ENCODE peak calls at places on chromosomes 2 and 18, in six cellular contexts. K is right cardiac atrium; L is left ventricle myocardium inferior; A is tibial artery; Z is Peyer's patch; S is CD8-positive, alpha-beta memory T cell. D is an unnamed sample.

GRCh38 chr2:222319576-222320440 is 21.0 kb upstream of the PAX3 start:
- DNase-seq in K (no peak), L (no peak), A (no peak), Z (peak; percentile 55), S (no peak), D (peak; percentile 35)

GRCh38 chr2:186594001-186594722 is 4.3 kb downstream of the ITGAV start:
- DNase-seq in K (no peak), L (no peak), A (no peak), Z (no peak), S (no peak), D (no peak)

GRCh38 chr18:8603663-8604520 is 5.3 kb upstream of the RAB12 start:
- DNase-seq in K (no peak), L (no peak), A (no peak), Z (no peak), S (no peak), D (no peak)

GRCh38 chr18:80106482-80107051 is 2.5 kb upstream of the ADNP2 start:
- DNase-seq in K (no peak), L (no peak), A (no peak), Z (no peak), S (no peak), D (no peak)

GRCh38 chr2:240391111-240392051 is 44.1 kb upstream of the GPC1 start:
- DNase-seq in K (peak; percentile 6), L (no peak), A (peak; percentile 58), Z (no peak), S (no peak), D (no peak)

GRCh38 chr2:34096552-34097171 is 497.6 kb upstream of the FAM98A start:
- DNase-seq in K (peak; percentile 15), L (no peak), A (no peak), Z (peak; percentile 59), S (peak; percentile 8), D (no peak)

GRCh38 chr2:151886235-151886634 is 58.0 kb upstream of the ARL5A start:
- DNase-seq in K (no peak), L (no peak), A (no peak), Z (no peak), S (no peak), D (no peak)

GRCh38 chr2:30979822-30980245 is 158.4 kb downstream of the GALNT14 start:
- DNase-seq in K (peak; percentile 28), L (peak; percentile 20), A (peak; percentile 89), Z (no peak), S (no peak), D (peak; percentile 29)

GRCh38 chr2:218831378-218831990 is at the start of gene PRKAG3:
- DNase-seq in K (peak; percentile 75), L (peak; percentile 46), A (peak; percentile 80), Z (peak; percentile 33), S (no peak), D (peak; percentile 31)

GRCh38 chr2:36597532-36598377 is at the start of gene FEZ2:
- DNase-seq in K (peak; percentile 80), L (peak; percentile 78), A (peak; percentile 82), Z (peak; percentile 83), S (peak; percentile 53), D (peak; percentile 78)

GRCh38 chr2:234377761-234378341 is 119.0 kb downstream of the ARL4C start:
- DNase-seq in K (no peak), L (no peak), A (no peak), Z (no peak), S (no peak), D (no peak)

GRCh38 chr2:236335696-236336574 is 71.7 kb upstream of the ASB18 start:
- DNase-seq in K (no peak), L (no peak), A (no peak), Z (no peak), S (no peak), D (no peak)
- H3K4me1 ChIP-seq in K (no peaks in the 10 kb centered on the region), L (peaks cover 45% of the 10 kb centered on the region), A (no peaks in the 10 kb centered on the region), Z (no peaks in the 10 kb centered on the region), S (no peaks in the 10 kb centered on the region), D (peaks cover 39% of the 10 kb centered on the region)

GRCh38 chr2:120679526-120679925 is 56.1 kb upstream of the GLI2 start:
- DNase-seq in K (no peak), L (no peak), A (no peak), Z (no peak), S (no peak), D (no peak)

GRCh38 chr2:120678926-120679325 is 56.7 kb upstream of the GLI2 start:
- DNase-seq in K (no peak), L (no peak), A (peak; percentile 61), Z (no peak), S (no peak), D (no peak)

GRCh38 chr2:120681181-120681580 is 54.5 kb upstream of the GLI2 start:
- DNase-seq in K (no peak), L (no peak), A (peak; percentile 57), Z (no peak), S (no peak), D (no peak)

GRCh38 chr2:120681696-120682288 is 53.9 kb upstream of the GLI2 start:
- DNase-seq in K (no peak), L (no peak), A (no peak), Z (peak; percentile 17), S (no peak), D (no peak)

DNA sequence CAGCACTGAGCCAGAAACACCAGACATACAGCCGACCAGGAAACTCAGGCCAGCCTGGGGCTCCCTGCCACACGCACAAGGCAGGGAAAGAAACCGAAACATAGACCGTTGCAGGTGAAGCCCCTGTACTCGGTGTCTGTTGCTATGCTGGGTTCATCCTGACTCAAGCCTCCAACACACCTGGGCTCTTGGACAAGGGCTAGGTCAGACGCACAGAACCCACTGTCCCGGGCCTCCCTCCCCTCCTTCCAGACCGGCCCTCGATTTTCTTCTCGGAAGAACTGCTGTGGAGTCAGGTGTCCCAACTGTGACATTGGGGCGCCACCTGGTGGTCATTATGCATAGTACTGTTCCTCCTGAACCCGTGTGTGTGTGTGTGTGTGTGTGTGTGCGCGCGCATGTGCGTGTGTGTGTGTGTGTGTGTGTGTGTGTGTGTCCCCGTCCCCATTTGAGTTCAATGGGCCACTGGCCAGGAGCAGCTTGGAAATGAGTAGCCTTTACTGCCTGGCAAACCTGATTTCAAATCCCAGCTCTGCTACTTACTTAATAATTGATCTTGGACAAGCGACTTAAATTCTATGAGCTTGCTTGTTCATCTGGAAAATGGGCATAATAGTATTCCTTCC is 55.4 kb upstream of the GLI2 start:
- DNase-seq in K (peak; percentile 83), L (peak; percentile 77), A (peak; percentile 84), Z (peak; percentile 88), S (peak; percentile 57), D (peak; percentile 69)
- H3K27ac ChIP-seq in K (no peak overlapping the region), L (no peak overlapping the region), A (no peak overlapping the region), Z (no peak overlapping the region), S (no peak overlapping the region), D (no peak overlapping the region)

GRCh38 chr2:75515584-75516368 is 45.0 kb downstream of the EVA1A start:
- DNase-seq in K (no peak), L (no peak), A (no peak), Z (no peak), S (no peak), D (no peak)

GRCh38 chr2:75513616-75514170 is 47.0 kb downstream of the EVA1A start:
- DNase-seq in K (no peak), L (no peak), A (no peak), Z (no peak), S (no peak), D (no peak)

GRCh38 chr2:75518638-75519465 is 41.9 kb downstream of the EVA1A start:
- DNase-seq in K (no peak), L (no peak), A (no peak), Z (no peak), S (no peak), D (no peak)

GRCh38 chr2:75517562-75518230 is 43.0 kb downstream of the EVA1A start:
- DNase-seq in K (no peak), L (no peak), A (no peak), Z (no peak), S (no peak), D (no peak)

GRCh38 chr2:75516378-75517122 is 44.2 kb downstream of the EVA1A start:
- DNase-seq in K (no peak), L (no peak), A (no peak), Z (no peak), S (no peak), D (no peak)
- H3K4me1 ChIP-seq in K (no peaks in the 10 kb centered on the region), L (no peaks in the 10 kb centered on the region), A (no peaks in the 10 kb centered on the region), Z (no peaks in the 10 kb centered on the region), S (no peaks in the 10 kb centered on the region), D (no peaks in the 10 kb centered on the region)

GRCh38 chr2:189147361-189147760 is 32.2 kb downstream of the COL5A2 start:
- DNase-seq in K (no peak), L (no peak), A (no peak), Z (no peak), S (no peak), D (no peak)
- H3K27ac ChIP-seq in K (no peak overlapping the region), L (no peak overlapping the region), A (peak overlapping the region; percentile 21), Z (no peak overlapping the region), S (no peak overlapping the region), D (no peak overlapping the region)

GRCh38 chr2:46989491-46990230 is 74.1 kb upstream of the MCFD2 start:
- DNase-seq in K (no peak), L (no peak), A (no peak), Z (no peak), S (no peak), D (no peak)
- H3K4me1 ChIP-seq in K (peaks cover 10% of the 10 kb centered on the region), L (peaks cover 57% of the 10 kb centered on the region), A (peaks cover 3% of the 10 kb centered on the region), Z (peaks cover 23% of the 10 kb centered on the region), S (peaks cover 11% of the 10 kb centered on the region), D (peaks cover 58% of the 10 kb centered on the region)

DNA sequence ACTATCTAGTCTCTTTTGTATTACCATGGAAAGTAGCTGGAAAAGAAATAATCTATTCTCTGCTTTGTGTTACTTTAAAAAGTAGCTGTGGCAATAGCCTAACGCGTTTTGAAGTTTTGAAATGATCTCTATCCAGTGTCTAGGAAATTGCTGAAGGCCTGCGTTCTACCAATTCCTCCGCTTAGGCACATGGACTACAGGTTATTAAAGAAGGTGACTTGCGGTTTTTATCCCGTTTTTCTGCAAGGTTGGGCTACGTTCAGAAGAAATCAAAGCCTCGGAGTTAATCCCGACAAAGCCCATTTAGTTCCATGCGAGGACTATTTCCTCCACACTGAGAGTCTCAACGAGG is 636 bp upstream of the UBXN4 start:
- DNase-seq in K (no peak), L (no peak), A (no peak), Z (no peak), S (no peak), D (no peak)
- H3K27ac ChIP-seq in K (no peak overlapping the region), L (peak overlapping the region; percentile 99), A (peak overlapping the region; percentile 99), Z (peak overlapping the region; percentile 100), S (no peak overlapping the region), D (peak overlapping the region; percentile 100)

DNA sequence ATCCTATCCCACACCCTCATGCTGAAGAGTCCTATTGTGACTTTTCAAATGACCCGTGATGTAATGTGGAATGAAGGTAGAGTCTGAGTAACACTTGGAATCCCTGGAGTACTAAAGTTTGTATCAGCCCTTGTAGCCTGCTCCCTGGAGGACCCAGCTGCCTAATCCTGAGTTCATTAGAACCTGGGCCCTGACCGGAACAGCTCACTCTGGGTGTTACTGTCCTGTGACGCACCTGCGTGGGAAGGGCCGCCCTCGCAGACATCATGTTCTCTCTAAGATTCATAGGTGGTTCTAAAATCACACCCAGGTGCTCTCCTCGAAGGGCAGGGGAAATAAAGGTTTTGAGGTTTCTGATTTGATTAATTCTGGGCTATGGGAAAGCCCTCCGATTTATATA is 62.3 kb downstream of the NCK2 start:
- DNase-seq in K (no peak), L (no peak), A (no peak), Z (no peak), S (no peak), D (no peak)
- H3K4me1 ChIP-seq in K (peaks cover 6% of the 10 kb centered on the region), L (peaks cover 65% of the 10 kb centered on the region), A (no peaks in the 10 kb centered on the region), Z (peaks cover 7% of the 10 kb centered on the region), S (peaks cover 84% of the 10 kb centered on the region), D (peaks cover 13% of the 10 kb centered on the region)

GRCh38 chr2:108635630-108636354 is 83.5 kb upstream of the RANBP2 start:
- DNase-seq in K (no peak), L (no peak), A (no peak), Z (no peak), S (no peak), D (no peak)
- H3K27ac ChIP-seq in K (peak overlapping the region; percentile 50), L (peak overlapping the region; percentile 90), A (peak overlapping the region; percentile 47), Z (no peak overlapping the region), S (no peak overlapping the region), D (peak overlapping the region; percentile 87)